ENCODE peak calls at places on chromosomes 2 and 18, in five cellular contexts. C is A549, Y is hypothalamus, K is NCI-H2171, L is T1000. F is an unnamed sample.

GRCh38 chr2:167771628-167772027 is 475.8 kb downstream of the STK39 start:
- DNase-seq in C (no peak), Y (no peak), K (no peak), L (no peak), F (no peak)

GRCh38 chr2:15711126-15711860 is 119.6 kb downstream of the DDX1 start:
- DNase-seq in C (no peak), Y (no peak), K (no peak), L (no peak), F (no peak)

GRCh38 chr18:77423468-77423867 is 173.8 kb downstream of the GALR1 start:
- DNase-seq in C (no peak), Y (no peak), K (no peak), L (no peak), F (no peak)

GRCh38 chr2:215479536-215480240 is 43.8 kb upstream of the FN1 start:
- DNase-seq in C (no peak), Y (no peak), K (no peak), L (no peak), F (no peak)

GRCh38 chr18:49722472-49722871 is 90.9 kb downstream of the ACAA2 start:
- DNase-seq in C (no peak), Y (no peak), K (no peak), L (no peak), F (no peak)

GRCh38 chr2:101787097-101787496 is 89.6 kb downstream of the MAP4K4 start:
- DNase-seq in C (no peak), Y (no peak), K (no peak), L (no peak), F (no peak)

GRCh38 chr18:63199743-63200241 is 119.8 kb downstream of the BCL2 start:
- DNase-seq in C (no peak), Y (no peak), K (no peak), L (no peak), F (no peak)

GRCh38 chr2:74689671-74690070 is 35.6 kb downstream of the SEMA4F start:
- DNase-seq in C (no peak), Y (no peak), K (no peak), L (no peak), F (no peak)

GRCh38 chr2:238169708-238170251 is 11.0 kb downstream of the ERFE start:
- DNase-seq in C (peak; percentile 46), Y (no peak), K (peak; percentile 2), L (peak; percentile 22), F (peak; percentile 66)

GRCh38 chr18:4125246-4125938 is 329.7 kb downstream of the DLGAP1 start:
- DNase-seq in C (no peak), Y (no peak), K (peak; percentile 42), L (peak; percentile 28), F (no peak)

GRCh38 chr2:73856214-73856613 is 27.5 kb downstream of the STAMBP start:
- DNase-seq in C (no peak), Y (no peak), K (no peak), L (no peak), F (no peak)

GRCh38 chr2:86453838-86454237 is 12.7 kb downstream of the KDM3A start:
- DNase-seq in C (no peak), Y (no peak), K (no peak), L (no peak), F (no peak)

GRCh38 chr2:217279130-217279529 is 419.3 kb upstream of the TNP1 start:
- DNase-seq in C (no peak), Y (no peak), K (no peak), L (no peak), F (no peak)

GRCh38 chr18:62781893-62782292 is 66.6 kb downstream of the PHLPP1 start:
- DNase-seq in C (peak; percentile 62), Y (no peak), K (no peak), L (no peak), F (peak; percentile 70)

GRCh38 chr2:128364441-128364911 is 45.8 kb upstream of the HS6ST1 start:
- DNase-seq in C (no peak), Y (no peak), K (no peak), L (no peak), F (no peak)

GRCh38 chr18:34222396-34223163 is 2.1 kb downstream of the NOL4 start:
- DNase-seq in C (no peak), Y (peak; percentile 35), K (peak; percentile 45), L (peak; percentile 16), F (peak; percentile 5)

GRCh38 chr2:225182126-225182525 is 139.9 kb upstream of the DOCK10 start:
- DNase-seq in C (no peak), Y (no peak), K (no peak), L (no peak), F (no peak)

GRCh38 chr18:10715791-10716190 is 190.0 kb downstream of the NAPG start:
- DNase-seq in C (peak; percentile 13), Y (no peak), K (no peak), L (no peak), F (no peak)

GRCh38 chr2:83221258-83221657 is 1237.8 kb downstream of the SUCLG1 start:
- DNase-seq in C (no peak), Y (no peak), K (no peak), L (no peak), F (no peak)

GRCh38 chr18:47996091-47996541 is 65.7 kb upstream of the SMAD2 start:
- DNase-seq in C (no peak), Y (no peak), K (peak; percentile 55), L (no peak), F (no peak)

GRCh38 chr2:24771905-24772586 is 21.1 kb downstream of the PTRHD1 start:
- DNase-seq in C (no peak), Y (no peak), K (no peak), L (no peak), F (no peak)

GRCh38 chr2:201414099-201415023 is 36.9 kb downstream of the TRAK2 start:
- DNase-seq in C (no peak), Y (no peak), K (no peak), L (no peak), F (no peak)

GRCh38 chr2:227118353-227118752 is 45.7 kb downstream of the COL4A4 start:
- DNase-seq in C (no peak), Y (no peak), K (no peak), L (no peak), F (no peak)

GRCh38 chr18:13813271-13813849 is 10.6 kb upstream of the MC5R start:
- DNase-seq in C (peak; percentile 41), Y (peak; percentile 66), K (peak; percentile 3), L (peak; percentile 7), F (peak; percentile 53)

GRCh38 chr2:22521620-22522019 is 863.4 kb upstream of the KLHL29 start:
- DNase-seq in C (no peak), Y (no peak), K (no peak), L (no peak), F (no peak)

GRCh38 chr2:215843579-215843978 is 169.8 kb downstream of the MREG start:
- DNase-seq in C (peak; percentile 37), Y (no peak), K (peak; percentile 32), L (peak; percentile 9), F (no peak)

GRCh38 chr2:40652155-40652554 is 200.3 kb upstream of the SLC8A1 start:
- DNase-seq in C (no peak), Y (no peak), K (no peak), L (no peak), F (no peak)

GRCh38 chr18:36589857-36590543 is 238.8 kb downstream of the TPGS2 start:
- DNase-seq in C (no peak), Y (no peak), K (no peak), L (no peak), F (no peak)

GRCh38 chr18:44080054-44080453 is 600.6 kb upstream of the SETBP1 start:
- DNase-seq in C (no peak), Y (no peak), K (no peak), L (no peak), F (no peak)

GRCh38 chr2:207632575-207633492 is 7.6 kb upstream of the METTL21A start:
- DNase-seq in C (peak; percentile 89), Y (no peak), K (no peak), L (peak; percentile 34), F (no peak)

GRCh38 chr2:117523842-117524241 is 290.6 kb upstream of the DDX18 start:
- DNase-seq in C (no peak), Y (no peak), K (no peak), L (no peak), F (no peak)

GRCh38 chr2:26139269-26140183 is 33.4 kb upstream of the GAREM2 start:
- DNase-seq in C (peak; percentile 44), Y (no peak), K (no peak), L (no peak), F (no peak)